ENCODE peak calls at places on chromosomes 16 and 17, in seven cellular contexts. C is activated naive CD4-positive, alpha-beta T cell; Z is stimulated activated effector memory CD8-positive, alpha-beta T cell treated with anti-CD3 and anti-CD28 coated beads, Interleukin-12 subunit alpha, Interleukin-12 subunit beta, amount 100 ng/mL, for 72 hours; V is CD4-positive, alpha-beta memory T cell; R is T-helper 2 cell treated with Interferon-gamma antibody and Interleukin-4, amounts not matched to agents 5 μg/mL and 100 μg/mL, for 36 hours; Y is cardiac fibroblast; T is substantia nigra. U is an unnamed sample.

GRCh38 chr16:58411736-58412614 is 19.7 kb downstream of the GINS3 start:
- DNase-seq in C (no peak), Z (no peak), V (no peak), R (no peak), Y (no peak), T (no peak), U (no peak)

GRCh38 chr17:78973196-78973595 is 6.5 kb downstream of the LGALS3BP start:
- DNase-seq in C (no peak), Z (no peak), V (no peak), R (no peak), Y (peak; percentile 34), T (no peak), U (no peak)

GRCh38 chr16:6341993-6342392 is 990.7 kb upstream of the RBFOX1 start:
- DNase-seq in C (no peak), Z (no peak), V (no peak), R (no peak), Y (no peak), T (no peak), U (no peak)

GRCh38 chr16:8600144-8600856 is 10.0 kb upstream of the TMEM114 start:
- DNase-seq in C (no peak), Z (no peak), V (no peak), R (no peak), Y (no peak), T (no peak), U (no peak)

GRCh38 chr17:20158580-20158979 is 149.4 kb downstream of the SPECC1 start:
- DNase-seq in C (no peak), Z (no peak), V (no peak), R (no peak), Y (no peak), T (no peak), U (no peak)

GRCh38 chr16:13919683-13920509 is at the start of gene ERCC4:
- DNase-seq in C (peak; percentile 99), Z (peak; percentile 100), V (peak; percentile 100), R (peak; percentile 99), Y (peak; percentile 99), T (peak; percentile 97), U (peak; percentile 99)

GRCh38 chr17:56096026-56096807 is 57.1 kb upstream of the ANKFN1 start:
- DNase-seq in C (no peak), Z (no peak), V (no peak), R (no peak), Y (no peak), T (no peak), U (no peak)

GRCh38 chr16:56277040-56277439 is 85.8 kb downstream of the GNAO1 start:
- DNase-seq in C (no peak), Z (no peak), V (no peak), R (no peak), Y (no peak), T (no peak), U (no peak)

GRCh38 chr17:9022553-9023388 is 1.5 kb downstream of the NTN1 start:
- DNase-seq in C (no peak), Z (no peak), V (no peak), R (peak; percentile 17), Y (peak; percentile 13), T (no peak), U (no peak)

GRCh38 chr16:48052731-48053130 is 103.1 kb downstream of the ABCC12 start:
- DNase-seq in C (no peak), Z (no peak), V (no peak), R (no peak), Y (no peak), T (no peak), U (no peak)

GRCh38 chr16:31072540-31073072 is 1.4 kb downstream of the ZNF668 start:
- DNase-seq in C (no peak), Z (no peak), V (no peak), R (peak; percentile 37), Y (peak; percentile 43), T (no peak), U (peak; percentile 38)

GRCh38 chr16:85514295-85514600 is 98.9 kb upstream of the GSE1 start:
- DNase-seq in C (no peak), Z (no peak), V (no peak), R (no peak), Y (no peak), T (no peak), U (peak; percentile 50)

GRCh38 chr17:75514299-75515228 is 773 bp downstream of the CASKIN2 start:
- DNase-seq in C (no peak), Z (no peak), V (no peak), R (no peak), Y (no peak), T (no peak), U (peak; percentile 26)

GRCh38 chr17:58630883-58631522 is 60.8 kb downstream of the TEX14 start:
- DNase-seq in C (no peak), Z (peak; percentile 75), V (no peak), R (peak; percentile 68), Y (no peak), T (no peak), U (peak; percentile 68)

GRCh38 chr16:83813818-83814653 is 6.3 kb downstream of the HSBP1 start:
- DNase-seq in C (no peak), Z (no peak), V (no peak), R (no peak), Y (peak; percentile 72), T (no peak), U (peak; percentile 52)

GRCh38 chr17:12510535-12510934 is 155.2 kb upstream of the MYOCD start:
- DNase-seq in C (no peak), Z (no peak), V (no peak), R (no peak), Y (peak; percentile 2), T (no peak), U (no peak)

U was measured in transverse colon.